ENCODE peak calls at places on chromosomes 2 and 18, in nine cellular contexts. One of them, this sample, is unnamed.

GRCh38 chr2:64625352-64626145 is 28.2 kb downstream of the SERTAD2 start:
- DNase-seq in GM03348: no peak
- DNase-seq in GDM1: no peak
- DNase-seq in T follicular helper cell: no peak
- DNase-seq in fibroblast of lung: no peak
- DNase-seq in T1000: no peak
- DNase-seq in tibial artery: no peak
- DNase-seq in psoas muscle: no peak
- DNase-seq in activated T-helper 1 cell treated with anti-CD3 and anti-CD28 coated beads, Interleukin-2, amount 50 U/mL, for 16 hours: no peak
- DNase-seq in this sample: no peak

GRCh38 chr2:11343626-11344341 is 652 bp downstream of the ROCK2 start:
- DNase-seq in tibial artery: peak
- DNase-seq in activated T-helper 1 cell treated with anti-CD3 and anti-CD28 coated beads, Interleukin-2, amount 50 U/mL, for 16 hours: peak
- DNase-seq in T1000: no peak
- DNase-seq in GM03348: peak
- DNase-seq in GDM1: peak
- DNase-seq in fibroblast of lung: peak
- DNase-seq in T follicular helper cell: peak
- DNase-seq in psoas muscle: peak
- DNase-seq in this sample: peak

GRCh38 chr2:74327205-74327604 is 16.0 kb downstream of the SLC4A5 start:
- DNase-seq in GDM1: no peak
- DNase-seq in tibial artery: no peak
- DNase-seq in psoas muscle: no peak
- DNase-seq in T follicular helper cell: no peak
- DNase-seq in activated T-helper 1 cell treated with anti-CD3 and anti-CD28 coated beads, Interleukin-2, amount 50 U/mL, for 16 hours: no peak
- DNase-seq in GM03348: no peak
- DNase-seq in T1000: no peak
- DNase-seq in fibroblast of lung: no peak
- DNase-seq in this sample: no peak

GRCh38 chr2:186592137-186592875 is 2.5 kb downstream of the ITGAV start:
- DNase-seq in GM03348: no peak
- DNase-seq in GDM1: no peak
- DNase-seq in tibial artery: no peak
- DNase-seq in T follicular helper cell: no peak
- DNase-seq in T1000: no peak
- DNase-seq in psoas muscle: no peak
- DNase-seq in fibroblast of lung: peak
- DNase-seq in activated T-helper 1 cell treated with anti-CD3 and anti-CD28 coated beads, Interleukin-2, amount 50 U/mL, for 16 hours: no peak
- DNase-seq in this sample: no peak

GRCh38 chr2:113858764-113859163 is 31.1 kb upstream of the ACTR3 start:
- DNase-seq in T1000: peak
- DNase-seq in GM03348: peak
- DNase-seq in fibroblast of lung: peak
- DNase-seq in GDM1: no peak
- DNase-seq in psoas muscle: no peak
- DNase-seq in T follicular helper cell: no peak
- DNase-seq in tibial artery: no peak
- DNase-seq in activated T-helper 1 cell treated with anti-CD3 and anti-CD28 coated beads, Interleukin-2, amount 50 U/mL, for 16 hours: no peak
- DNase-seq in this sample: peak

GRCh38 chr2:74530239-74531161 is 767 bp downstream of the HTRA2 start:
- DNase-seq in fibroblast of lung: peak
- DNase-seq in T follicular helper cell: no peak
- DNase-seq in tibial artery: peak
- DNase-seq in T1000: no peak
- DNase-seq in psoas muscle: no peak
- DNase-seq in activated T-helper 1 cell treated with anti-CD3 and anti-CD28 coated beads, Interleukin-2, amount 50 U/mL, for 16 hours: no peak
- DNase-seq in GDM1: no peak
- DNase-seq in GM03348: peak
- DNase-seq in this sample: peak

GRCh38 chr2:7358865-7359264 is 441.7 kb downstream of the RNF144A start:
- DNase-seq in psoas muscle: no peak
- DNase-seq in T1000: no peak
- DNase-seq in T follicular helper cell: no peak
- DNase-seq in GM03348: no peak
- DNase-seq in activated T-helper 1 cell treated with anti-CD3 and anti-CD28 coated beads, Interleukin-2, amount 50 U/mL, for 16 hours: no peak
- DNase-seq in tibial artery: no peak
- DNase-seq in fibroblast of lung: no peak
- DNase-seq in GDM1: no peak
- DNase-seq in this sample: no peak

GRCh38 chr2:136378712-136379595 is 261.0 kb upstream of the CXCR4 start:
- DNase-seq in psoas muscle: peak
- DNase-seq in GM03348: peak
- DNase-seq in GDM1: peak
- DNase-seq in fibroblast of lung: peak
- DNase-seq in activated T-helper 1 cell treated with anti-CD3 and anti-CD28 coated beads, Interleukin-2, amount 50 U/mL, for 16 hours: peak
- DNase-seq in T follicular helper cell: peak
- DNase-seq in T1000: no peak
- DNase-seq in tibial artery: no peak
- DNase-seq in this sample: peak

GRCh38 chr18:74994502-74995403 is 214.2 kb downstream of the PTGR3 start:
- DNase-seq in psoas muscle: no peak
- DNase-seq in GDM1: no peak
- DNase-seq in GM03348: peak
- DNase-seq in activated T-helper 1 cell treated with anti-CD3 and anti-CD28 coated beads, Interleukin-2, amount 50 U/mL, for 16 hours: no peak
- DNase-seq in T follicular helper cell: no peak
- DNase-seq in T1000: no peak
- DNase-seq in tibial artery: peak
- DNase-seq in fibroblast of lung: peak
- DNase-seq in this sample: no peak

GRCh38 chr2:203925512-203926158 is 10.9 kb upstream of the ICOS start:
- DNase-seq in fibroblast of lung: no peak
- DNase-seq in GDM1: no peak
- DNase-seq in activated T-helper 1 cell treated with anti-CD3 and anti-CD28 coated beads, Interleukin-2, amount 50 U/mL, for 16 hours: no peak
- DNase-seq in T1000: no peak
- DNase-seq in psoas muscle: no peak
- DNase-seq in tibial artery: no peak
- DNase-seq in GM03348: no peak
- DNase-seq in T follicular helper cell: no peak
- DNase-seq in this sample: no peak

GRCh38 chr2:28661589-28662001 is 90.0 kb upstream of the PPP1CB start:
- DNase-seq in T1000: no peak
- DNase-seq in GDM1: no peak
- DNase-seq in T follicular helper cell: no peak
- DNase-seq in fibroblast of lung: peak
- DNase-seq in GM03348: peak
- DNase-seq in activated T-helper 1 cell treated with anti-CD3 and anti-CD28 coated beads, Interleukin-2, amount 50 U/mL, for 16 hours: no peak
- DNase-seq in psoas muscle: peak
- DNase-seq in tibial artery: peak
- DNase-seq in this sample: no peak

GRCh38 chr18:61998957-61999356 is 106.2 kb upstream of the RNF152 start:
- DNase-seq in psoas muscle: no peak
- DNase-seq in fibroblast of lung: peak
- DNase-seq in T1000: no peak
- DNase-seq in GDM1: no peak
- DNase-seq in GM03348: peak
- DNase-seq in tibial artery: no peak
- DNase-seq in activated T-helper 1 cell treated with anti-CD3 and anti-CD28 coated beads, Interleukin-2, amount 50 U/mL, for 16 hours: no peak
- DNase-seq in T follicular helper cell: no peak
- DNase-seq in this sample: no peak

GRCh38 chr2:24638568-24638967 is 147.5 kb downstream of the NCOA1 start:
- DNase-seq in T1000: no peak
- DNase-seq in GDM1: no peak
- DNase-seq in T follicular helper cell: no peak
- DNase-seq in fibroblast of lung: no peak
- DNase-seq in tibial artery: no peak
- DNase-seq in psoas muscle: no peak
- DNase-seq in GM03348: no peak
- DNase-seq in activated T-helper 1 cell treated with anti-CD3 and anti-CD28 coated beads, Interleukin-2, amount 50 U/mL, for 16 hours: no peak
- DNase-seq in this sample: no peak

GRCh38 chr2:10862330-10862729 is 49.4 kb upstream of the KCNF1 start:
- DNase-seq in activated T-helper 1 cell treated with anti-CD3 and anti-CD28 coated beads, Interleukin-2, amount 50 U/mL, for 16 hours: no peak
- DNase-seq in psoas muscle: no peak
- DNase-seq in fibroblast of lung: no peak
- DNase-seq in GDM1: no peak
- DNase-seq in T1000: no peak
- DNase-seq in T follicular helper cell: no peak
- DNase-seq in tibial artery: no peak
- DNase-seq in GM03348: no peak
- DNase-seq in this sample: no peak

GRCh38 chr2:19361325-19361990 is 3.0 kb upstream of the OSR1 start:
- DNase-seq in psoas muscle: no peak
- DNase-seq in T1000: no peak
- DNase-seq in tibial artery: peak
- DNase-seq in fibroblast of lung: peak
- DNase-seq in T follicular helper cell: no peak
- DNase-seq in GM03348: peak
- DNase-seq in GDM1: no peak
- DNase-seq in activated T-helper 1 cell treated with anti-CD3 and anti-CD28 coated beads, Interleukin-2, amount 50 U/mL, for 16 hours: no peak
- DNase-seq in this sample: no peak

GRCh38 chr2:83665894-83666293 is 793.2 kb downstream of the SUCLG1 start:
- DNase-seq in GDM1: no peak
- DNase-seq in GM03348: peak
- DNase-seq in fibroblast of lung: peak
- DNase-seq in tibial artery: no peak
- DNase-seq in T follicular helper cell: no peak
- DNase-seq in T1000: no peak
- DNase-seq in activated T-helper 1 cell treated with anti-CD3 and anti-CD28 coated beads, Interleukin-2, amount 50 U/mL, for 16 hours: no peak
- DNase-seq in psoas muscle: no peak
- DNase-seq in this sample: no peak